ENCODE peak calls at places on chromosomes 1 and 21, in seven cellular contexts. R is tibial nerve, Z is pancreas, N is hepatocyte, L is mammary epithelial cell, B is left lung, A is fibroblast of lung. H is an unnamed sample. For H3K4me1, the result is how much of the 10 kb centered on the place peaks cover.

GRCh38 chr1:223815865-223816264 is 29.9 kb downstream of the TP53BP2 start:
- DNase-seq in L (peak), R (no peak), B (no peak), Z (no peak), A (peak), N (no peak), H (no peak)

GRCh38 chr1:218679988-218680743 is 335.0 kb downstream of the TGFB2 start:
- DNase-seq in N (no peak), Z (no peak), B (no peak), R (no peak), L (peak), A (peak), H (no peak)

GRCh38 chr1:234001817-234002216 is 97.3 kb downstream of the SLC35F3 start:
- DNase-seq in N (no peak), L (peak), B (no peak), R (no peak), Z (no peak), A (peak), H (no peak)

GRCh38 chr1:41666991-41667631 is 182.6 kb upstream of the EDN2 start:
- DNase-seq in L (peak), B (no peak), A (peak), R (no peak), N (no peak), Z (peak), H (peak)

GRCh38 chr1:61080408-61081134 is 1.8 kb upstream of the NFIA start:
- DNase-seq in A (no peak), R (no peak), Z (no peak), B (no peak), N (no peak), L (no peak), H (no peak)

GRCh38 chr1:145985502-145986439 is 10.6 kb downstream of the TXNIP start:
- DNase-seq in B (peak), Z (peak), L (peak), R (no peak), A (peak), N (no peak), H (no peak)

GRCh38 chr1:2407166-2407990 is 5.0 kb downstream of the PEX10 start:
- DNase-seq in B (peak), N (no peak), Z (no peak), L (no peak), R (no peak), A (no peak), H (no peak)

GRCh38 chr21:45152265-45152746 is 77.9 kb downstream of the ADARB1 start:
- DNase-seq in L (no peak), B (peak), Z (no peak), R (no peak), A (peak), N (peak), H (no peak)

GRCh38 chr1:44025816-44026215 is 5.4 kb downstream of the SLC6A9 start:
- DNase-seq in L (no peak), R (no peak), N (peak), Z (no peak), B (peak), A (no peak), H (no peak)

GRCh38 chr1:9249534-9250335 is 15.2 kb downstream of the H6PD start:
- DNase-seq in A (no peak), Z (peak), R (no peak), L (no peak), N (peak), B (peak), H (peak)

GRCh38 chr1:184945678-184946412 is 28.5 kb downstream of the NIBAN1 start:
- DNase-seq in R (no peak), A (no peak), N (no peak), B (no peak), Z (no peak), L (no peak), H (peak)

GRCh38 chr1:186420311-186420710 is 40.6 kb downstream of the PDC start:
- DNase-seq in R (no peak), L (no peak), B (no peak), N (no peak), Z (no peak), A (no peak), H (no peak)

GRCh38 chr1:33815061-33815460 is 48.8 kb upstream of the HMGB4 start:
- DNase-seq in L (no peak), A (peak), N (no peak), Z (no peak), B (no peak), R (no peak), H (no peak)

GRCh38 chr1:29341936-29342335 is 105.6 kb downstream of the PTPRU start:
- DNase-seq in A (no peak), R (no peak), B (no peak), Z (no peak), N (no peak), L (no peak), H (no peak)

GRCh38 chr21:25501996-25502665 is 105.2 kb downstream of the MRPL39 start:
- DNase-seq in Z (no peak), L (peak), R (no peak), N (no peak), A (no peak), B (no peak), H (no peak)

GRCh38 chr1:39205102-39205780 is 746 bp downstream of the MACF1 start:
- DNase-seq in N (peak), Z (no peak), R (no peak), L (peak), B (no peak), A (peak), H (peak)

GRCh38 chr1:36411674-36412648 is 14.3 kb upstream of the LSM10 start:
- DNase-seq in N (no peak), A (peak), Z (no peak), R (no peak), L (peak), B (no peak), H (peak)

DNA sequence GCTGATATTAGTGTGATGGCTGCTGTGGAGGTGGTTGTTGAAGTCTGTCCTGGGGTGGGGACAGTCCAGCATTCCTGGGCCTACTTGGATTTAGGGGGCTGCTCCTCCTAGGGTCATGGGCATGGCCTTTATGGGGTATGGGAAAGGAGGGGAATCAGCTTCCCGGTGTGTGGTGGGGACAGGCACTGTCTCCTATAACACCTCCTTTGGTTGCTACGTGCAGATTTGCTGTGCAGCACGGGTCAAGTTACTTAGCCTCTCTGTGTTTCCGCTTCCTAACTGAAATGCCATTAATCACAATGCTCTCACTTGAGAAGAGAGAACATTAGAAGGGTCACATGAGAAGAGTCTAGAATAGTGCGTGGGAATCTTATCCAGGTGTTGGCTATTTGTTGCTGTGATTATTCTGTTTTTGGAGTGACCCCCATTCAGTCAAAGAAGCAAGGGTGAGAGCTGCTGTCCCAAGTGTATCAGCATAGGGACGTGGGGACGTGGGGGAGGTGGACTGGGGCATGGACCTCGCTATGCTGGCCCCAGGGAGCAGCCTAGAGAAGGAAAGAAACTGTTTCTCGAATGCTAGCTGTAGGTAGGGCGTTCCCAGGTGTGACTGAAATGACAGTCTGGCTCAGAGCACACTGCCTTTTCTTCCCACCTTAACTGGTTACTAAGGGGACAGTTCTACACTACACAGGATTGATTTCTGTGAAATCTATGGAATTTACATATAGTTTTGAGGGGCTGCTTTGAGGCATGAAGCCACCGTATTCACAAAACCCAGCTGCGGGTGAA is 19.9 kb downstream of the SOX13 start:
- DNase-seq in L (no peak), N (no peak), Z (no peak), A (no peak), B (no peak), R (no peak), H (no peak)
- H3K4me1 ChIP-seq in L (under half), N (under half), Z (under half), A (under half), B (half or more), R (half or more), H (under half)

GRCh38 chr1:205593532-205593931 is 38.3 kb downstream of the ELK4 start:
- DNase-seq in A (no peak), R (no peak), B (no peak), Z (no peak), N (no peak), L (no peak), H (peak)
- H3K4me1 ChIP-seq in A (under half), R (half or more), B (under half), Z (under half), N (under half), L (under half), H (under half)

GRCh38 chr1:202127061-202127460 is 4.3 kb downstream of the GPR37L1 start:
- DNase-seq in L (no peak), B (no peak), Z (no peak), N (no peak), R (no peak), A (no peak), H (no peak)
- H3K4me1 ChIP-seq in L (under half), B (under half), Z (under half), N (under half), R (half or more), A (under half), H (under half)

GRCh38 chr1:31927661-31927980 is 10.5 kb downstream of the PTP4A2 start:
- DNase-seq in L (no peak), Z (no peak), N (no peak), R (no peak), A (no peak), B (no peak), H (no peak)

GRCh38 chr1:31934251-31934650 is 3.9 kb downstream of the PTP4A2 start:
- DNase-seq in R (no peak), L (no peak), A (no peak), N (no peak), Z (no peak), B (no peak), H (no peak)

GRCh38 chr1:31931241-31932225 is 6.6 kb downstream of the PTP4A2 start:
- DNase-seq in A (peak), L (peak), B (no peak), R (no peak), N (peak), Z (no peak), H (no peak)

GRCh38 chr1:31932491-31933316 is 5.5 kb downstream of the PTP4A2 start:
- DNase-seq in L (peak), Z (no peak), R (no peak), A (peak), N (peak), B (no peak), H (no peak)

DNA sequence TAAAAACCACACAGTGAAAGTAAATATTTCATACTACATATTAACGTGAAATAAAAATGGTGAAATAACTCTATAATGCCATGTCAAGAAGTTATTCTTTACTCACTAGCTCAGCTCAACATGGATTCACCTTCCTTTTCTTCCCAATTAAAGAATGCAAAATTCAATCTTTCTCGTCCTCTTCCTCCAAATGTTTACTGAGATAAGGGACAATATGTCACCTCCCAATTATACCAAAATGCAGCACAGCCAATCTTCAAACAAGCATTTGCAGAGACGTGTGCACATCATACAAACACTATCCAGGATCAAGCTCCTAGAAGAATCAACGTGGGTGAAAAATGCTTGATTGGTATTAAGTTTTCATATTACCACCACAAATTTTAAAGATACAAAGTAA is 7.3 kb downstream of the PTP4A2 start:
- DNase-seq in R (no peak), A (no peak), L (no peak), B (no peak), N (no peak), Z (no peak), H (no peak)
- H3K4me1 ChIP-seq in R (half or more), A (under half), L (under half), B (half or more), N (half or more), Z (half or more), H (under half)

DNA sequence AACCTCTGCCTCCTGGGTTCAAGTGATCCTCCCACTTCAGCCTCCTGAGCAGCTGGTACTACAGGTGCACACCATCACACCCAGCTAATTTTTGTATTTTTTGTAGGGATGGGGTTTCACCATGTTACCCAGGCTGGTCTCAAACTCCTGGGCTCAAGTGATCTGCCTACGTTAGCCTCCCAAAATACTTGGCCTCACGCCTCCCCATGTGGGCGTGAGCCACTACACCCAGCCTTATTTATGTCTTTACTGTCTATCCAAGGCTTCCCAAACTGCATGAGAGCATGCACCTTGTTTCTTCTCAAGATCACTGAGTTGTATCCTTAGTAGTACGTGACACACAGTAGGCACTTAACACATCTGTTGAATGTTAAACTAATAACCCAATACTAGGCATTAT is 14.3 kb downstream of the WASF2 start:
- DNase-seq in A (no peak), Z (no peak), N (no peak), R (no peak), L (no peak), B (no peak), H (no peak)
- H3K4me1 ChIP-seq in A (under half), Z (under half), N (under half), R (half or more), L (under half), B (half or more), H (under half)

DNA sequence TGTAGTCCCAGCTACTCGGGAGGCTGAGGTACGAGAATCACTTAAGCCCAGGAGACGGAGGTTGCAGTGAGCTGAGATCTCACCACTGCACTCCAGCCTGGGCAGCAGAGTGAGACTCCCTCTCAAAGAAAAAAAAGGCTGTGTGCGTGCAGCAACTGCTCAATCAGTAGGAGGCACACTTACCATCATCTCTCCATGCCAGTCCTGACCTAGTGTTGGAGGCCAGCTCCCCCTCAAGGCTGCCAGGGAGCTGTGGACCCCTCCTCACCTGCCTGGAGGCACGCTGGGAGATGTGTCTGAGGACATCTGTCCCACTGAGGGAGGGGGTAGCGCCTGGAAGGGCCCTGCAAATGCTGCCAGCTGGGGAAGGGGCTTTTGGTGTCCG is 11.9 kb downstream of the RPS6KA1 start:
- DNase-seq in R (no peak), N (no peak), B (no peak), Z (no peak), L (no peak), A (no peak), H (no peak)
- H3K4me1 ChIP-seq in R (under half), N (under half), B (half or more), Z (under half), L (half or more), A (under half), H (under half)

GRCh38 chr1:159939603-159940002 is 5.8 kb downstream of the IGSF9 start:
- DNase-seq in B (no peak), R (no peak), A (no peak), N (no peak), L (no peak), Z (no peak), H (no peak)
- H3K4me1 ChIP-seq in B (under half), R (under half), A (under half), N (half or more), L (under half), Z (under half), H (under half)

GRCh38 chr1:37498872-37499617 is 15.5 kb downstream of the MEAF6 start:
- DNase-seq in L (peak), B (no peak), N (peak), R (no peak), A (peak), Z (peak), H (no peak)
- H3K4me1 ChIP-seq in L (under half), B (under half), N (under half), R (under half), A (under half), Z (under half), H (under half)

GRCh38 chr1:12480748-12481362 is 137.2 kb downstream of the DHRS3 start:
- DNase-seq in Z (no peak), L (peak), R (no peak), A (peak), N (peak), B (no peak), H (peak)

GRCh38 chr1:12477936-12478611 is 139.9 kb downstream of the DHRS3 start:
- DNase-seq in R (peak), B (peak), L (peak), N (peak), A (peak), Z (peak), H (no peak)

GRCh38 chr1:12478612-12478985 is 139.4 kb downstream of the DHRS3 start:
- DNase-seq in B (no peak), Z (no peak), R (no peak), N (no peak), A (no peak), L (no peak), H (no peak)

GRCh38 chr1:12480031-12480430 is 138.0 kb downstream of the DHRS3 start:
- DNase-seq in A (no peak), R (no peak), L (no peak), B (no peak), N (no peak), Z (no peak), H (no peak)

DNA sequence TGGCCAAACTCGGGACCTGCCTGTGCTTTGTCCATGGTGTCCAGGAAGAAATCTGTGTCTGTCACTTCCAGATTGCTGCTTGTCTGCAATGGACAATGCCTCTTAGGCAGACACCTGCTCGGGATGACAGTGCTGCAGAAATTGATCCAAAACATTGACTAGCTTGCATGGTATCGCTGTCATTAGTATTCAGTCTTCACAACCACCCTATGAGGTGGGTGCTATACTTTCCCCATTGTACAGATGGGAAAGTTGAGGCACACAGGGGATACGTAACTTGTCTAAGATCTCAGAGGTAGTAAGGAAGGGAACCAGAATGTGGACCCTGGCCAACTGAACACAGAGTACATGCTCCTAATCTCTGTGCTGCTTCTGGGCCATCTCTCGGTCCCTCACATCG is 138.7 kb downstream of the DHRS3 start:
- DNase-seq in N (no peak), B (no peak), R (no peak), L (no peak), A (no peak), Z (no peak), H (no peak)
- H3K4me1 ChIP-seq in N (half or more), B (half or more), R (half or more), L (half or more), A (under half), Z (half or more), H (under half)